ENCODE peak calls at places on chromosomes 2 and 18, in five cellular contexts. One of them, this sample, is unnamed. For H3K4me1, the result is how much of the 10 kb centered on the place peaks cover.

GRCh38 chr2:120401275-120402069 is 55.5 kb downstream of the INHBB start:
- DNase-seq in IMR-90: no peak
- DNase-seq in heart right ventricle: no peak
- DNase-seq in CD8-positive, alpha-beta T cell: no peak
- DNase-seq in MM.1S: no peak
- DNase-seq in this sample: no peak

GRCh38 chr2:239548965-239549595 is 148.3 kb upstream of the HDAC4 start:
- DNase-seq in CD8-positive, alpha-beta T cell: no peak
- DNase-seq in heart right ventricle: no peak
- DNase-seq in MM.1S: peak
- DNase-seq in IMR-90: no peak
- DNase-seq in this sample: peak

GRCh38 chr2:204353823-204354222 is 191.5 kb upstream of the PARD3B start:
- DNase-seq in IMR-90: peak
- DNase-seq in heart right ventricle: no peak
- DNase-seq in MM.1S: no peak
- DNase-seq in CD8-positive, alpha-beta T cell: no peak
- DNase-seq in this sample: no peak

GRCh38 chr2:38771632-38772031 is 6.4 kb upstream of the GEMIN6 start:
- DNase-seq in heart right ventricle: no peak
- DNase-seq in CD8-positive, alpha-beta T cell: no peak
- DNase-seq in MM.1S: no peak
- DNase-seq in IMR-90: peak
- DNase-seq in this sample: no peak

GRCh38 chr2:203782262-203782976 is 76.0 kb downstream of the CD28 start:
- DNase-seq in MM.1S: peak
- DNase-seq in IMR-90: peak
- DNase-seq in heart right ventricle: no peak
- DNase-seq in CD8-positive, alpha-beta T cell: peak
- DNase-seq in this sample: no peak

GRCh38 chr2:128622916-128623620 is 304.4 kb upstream of the HS6ST1 start:
- DNase-seq in heart right ventricle: no peak
- DNase-seq in CD8-positive, alpha-beta T cell: no peak
- DNase-seq in IMR-90: peak
- DNase-seq in MM.1S: no peak
- DNase-seq in this sample: no peak

GRCh38 chr2:1691366-1691765 is 52.9 kb downstream of the PXDN start:
- DNase-seq in CD8-positive, alpha-beta T cell: no peak
- DNase-seq in heart right ventricle: no peak
- DNase-seq in MM.1S: no peak
- DNase-seq in IMR-90: no peak
- DNase-seq in this sample: no peak

GRCh38 chr2:102657770-102658169 is 38.4 kb downstream of the SLC9A2 start:
- DNase-seq in CD8-positive, alpha-beta T cell: no peak
- DNase-seq in MM.1S: no peak
- DNase-seq in IMR-90: no peak
- DNase-seq in heart right ventricle: no peak
- DNase-seq in this sample: no peak

GRCh38 chr2:203225423-203226039 is 13.3 kb upstream of the CYP20A1 start:
- DNase-seq in IMR-90: peak
- DNase-seq in heart right ventricle: no peak
- DNase-seq in CD8-positive, alpha-beta T cell: peak
- DNase-seq in MM.1S: peak
- DNase-seq in this sample: no peak

GRCh38 chr18:63236990-63237389 is 82.6 kb downstream of the BCL2 start:
- DNase-seq in MM.1S: no peak
- DNase-seq in CD8-positive, alpha-beta T cell: no peak
- DNase-seq in IMR-90: no peak
- DNase-seq in heart right ventricle: peak
- DNase-seq in this sample: peak

GRCh38 chr2:237616373-237617304 is 10.7 kb upstream of the LRRFIP1 start:
- DNase-seq in CD8-positive, alpha-beta T cell: no peak
- DNase-seq in heart right ventricle: no peak
- DNase-seq in IMR-90: peak
- DNase-seq in MM.1S: peak
- DNase-seq in this sample: no peak

GRCh38 chr18:59501876-59502221 is 142.8 kb upstream of the LMAN1 start:
- DNase-seq in MM.1S: no peak
- DNase-seq in IMR-90: no peak
- DNase-seq in heart right ventricle: no peak
- DNase-seq in CD8-positive, alpha-beta T cell: no peak
- DNase-seq in this sample: no peak

GRCh38 chr2:36965751-36966369 is 476 bp downstream of the STRN start:
- DNase-seq in heart right ventricle: no peak
- DNase-seq in MM.1S: peak
- DNase-seq in IMR-90: no peak
- DNase-seq in CD8-positive, alpha-beta T cell: peak
- DNase-seq in this sample: peak

GRCh38 chr2:16755377-16755776 is 89.7 kb upstream of the CYRIA start:
- DNase-seq in IMR-90: no peak
- DNase-seq in MM.1S: no peak
- DNase-seq in heart right ventricle: peak
- DNase-seq in CD8-positive, alpha-beta T cell: no peak
- DNase-seq in this sample: no peak

GRCh38 chr2:19902272-19902730 is 518 bp upstream of the TTC32 start:
- DNase-seq in IMR-90: no peak
- DNase-seq in heart right ventricle: no peak
- DNase-seq in MM.1S: no peak
- DNase-seq in CD8-positive, alpha-beta T cell: no peak
- DNase-seq in this sample: no peak

GRCh38 chr18:49893036-49893435 is 79.7 kb upstream of the ACAA2 start:
- DNase-seq in IMR-90: no peak
- DNase-seq in MM.1S: no peak
- DNase-seq in heart right ventricle: no peak
- DNase-seq in CD8-positive, alpha-beta T cell: no peak
- DNase-seq in this sample: no peak

GRCh38 chr18:49892148-49892924 is 79.0 kb upstream of the ACAA2 start:
- DNase-seq in MM.1S: no peak
- DNase-seq in CD8-positive, alpha-beta T cell: no peak
- DNase-seq in heart right ventricle: no peak
- DNase-seq in IMR-90: peak
- DNase-seq in this sample: no peak

GRCh38 chr18:49894827-49895226 is 81.5 kb upstream of the ACAA2 start:
- DNase-seq in IMR-90: no peak
- DNase-seq in CD8-positive, alpha-beta T cell: no peak
- DNase-seq in MM.1S: no peak
- DNase-seq in heart right ventricle: no peak
- DNase-seq in this sample: no peak

GRCh38 chr18:49886891-49887764 is 73.8 kb upstream of the ACAA2 start:
- DNase-seq in IMR-90: no peak
- DNase-seq in heart right ventricle: no peak
- DNase-seq in MM.1S: no peak
- DNase-seq in CD8-positive, alpha-beta T cell: no peak
- DNase-seq in this sample: no peak

DNA sequence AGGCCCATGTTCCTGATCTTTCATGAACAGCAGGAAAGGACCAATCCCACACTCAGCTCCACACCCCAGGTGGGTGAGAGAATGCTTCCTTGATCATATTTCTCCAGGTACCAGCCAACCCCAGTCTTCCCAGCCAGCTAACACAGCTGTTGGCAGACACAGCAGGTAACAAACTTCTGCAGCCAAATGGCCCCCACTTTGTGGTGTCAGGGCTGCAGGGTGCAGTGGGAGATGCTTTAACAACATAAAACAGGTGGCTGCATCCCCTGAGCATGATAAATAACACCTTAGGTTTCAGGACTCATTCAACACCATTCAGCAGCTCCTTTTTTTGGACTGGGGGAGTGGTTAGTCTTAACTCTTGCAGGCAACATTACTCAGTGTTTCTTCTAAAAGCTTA is 76.7 kb upstream of the ACAA2 start:
- DNase-seq in CD8-positive, alpha-beta T cell: no peak
- DNase-seq in IMR-90: no peak
- DNase-seq in heart right ventricle: no peak
- DNase-seq in MM.1S: no peak
- DNase-seq in this sample: no peak
- TF ChIP-seq CTCF in CD8-positive, alpha-beta T cell: no peak
- TF ChIP-seq CTCF in IMR-90: no peak
- TF ChIP-seq CTCF in heart right ventricle: no peak
- TF ChIP-seq CTCF in MM.1S: no peak
- TF ChIP-seq CTCF in this sample: no peak

DNA sequence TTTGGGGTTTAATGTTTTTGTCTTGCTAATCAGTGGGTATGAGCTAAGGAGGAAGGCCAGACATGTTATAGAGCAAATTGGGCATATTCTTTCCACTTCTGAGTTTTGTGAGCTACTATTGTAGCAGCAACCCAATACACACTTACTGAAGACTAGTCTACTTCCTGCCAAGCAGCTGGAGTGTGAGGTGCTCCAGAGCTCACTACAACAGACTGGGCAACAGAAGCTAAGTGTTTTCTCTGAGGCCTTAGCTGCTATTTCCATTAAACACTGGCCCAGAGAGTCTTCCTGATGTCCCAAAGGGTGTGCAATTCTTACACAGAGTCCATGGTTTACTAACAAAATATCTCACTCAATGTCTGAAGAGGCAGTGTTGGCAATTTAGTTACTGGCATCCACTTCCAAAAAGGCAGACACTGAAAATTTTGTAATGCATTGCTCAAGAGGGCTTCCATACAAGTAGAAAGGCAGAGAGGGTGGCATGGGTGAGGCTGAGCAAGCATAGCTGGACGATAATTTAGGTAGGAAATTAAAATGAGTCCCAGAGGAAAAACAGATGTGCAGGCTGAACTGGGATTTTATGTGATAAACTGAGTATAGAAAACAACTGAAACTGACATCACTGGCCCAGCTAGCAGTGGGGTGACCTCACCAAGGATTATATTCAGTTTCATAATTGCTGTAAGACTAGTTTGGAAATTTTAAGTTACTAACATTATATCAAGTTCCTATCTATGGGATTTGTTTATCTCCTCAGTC is 68.6 kb downstream of the ZC3H6 start:
- DNase-seq in CD8-positive, alpha-beta T cell: no peak
- DNase-seq in heart right ventricle: no peak
- DNase-seq in MM.1S: peak
- DNase-seq in IMR-90: peak
- DNase-seq in this sample: no peak
- H3K27ac ChIP-seq in CD8-positive, alpha-beta T cell: no peak
- H3K27ac ChIP-seq in heart right ventricle: no peak
- H3K27ac ChIP-seq in MM.1S: peak
- H3K27ac ChIP-seq in IMR-90: no peak
- H3K27ac ChIP-seq in this sample: no peak

GRCh38 chr2:235737396-235737795 is 243.6 kb downstream of the AGAP1 start:
- DNase-seq in MM.1S: no peak
- DNase-seq in IMR-90: no peak
- DNase-seq in CD8-positive, alpha-beta T cell: no peak
- DNase-seq in heart right ventricle: no peak
- DNase-seq in this sample: no peak

GRCh38 chr2:235739704-235740415 is 246.0 kb downstream of the AGAP1 start:
- DNase-seq in IMR-90: no peak
- DNase-seq in CD8-positive, alpha-beta T cell: no peak
- DNase-seq in MM.1S: no peak
- DNase-seq in heart right ventricle: no peak
- DNase-seq in this sample: no peak

GRCh38 chr2:235734168-235734567 is 240.3 kb downstream of the AGAP1 start:
- DNase-seq in heart right ventricle: no peak
- DNase-seq in CD8-positive, alpha-beta T cell: no peak
- DNase-seq in MM.1S: no peak
- DNase-seq in IMR-90: no peak
- DNase-seq in this sample: no peak

GRCh38 chr2:235737840-235738239 is 244.0 kb downstream of the AGAP1 start:
- DNase-seq in MM.1S: no peak
- DNase-seq in CD8-positive, alpha-beta T cell: no peak
- DNase-seq in IMR-90: no peak
- DNase-seq in heart right ventricle: no peak
- DNase-seq in this sample: peak

GRCh38 chr2:235734700-235735205 is 240.9 kb downstream of the AGAP1 start:
- DNase-seq in IMR-90: no peak
- DNase-seq in MM.1S: no peak
- DNase-seq in heart right ventricle: peak
- DNase-seq in CD8-positive, alpha-beta T cell: no peak
- DNase-seq in this sample: peak
- H3K4me1 ChIP-seq in IMR-90: under half
- H3K4me1 ChIP-seq in MM.1S: under half
- H3K4me1 ChIP-seq in heart right ventricle: under half
- H3K4me1 ChIP-seq in CD8-positive, alpha-beta T cell: under half
- H3K4me1 ChIP-seq in this sample: under half

GRCh38 chr2:78739282-78739681 is 286.2 kb upstream of the REG3G start:
- DNase-seq in heart right ventricle: no peak
- DNase-seq in CD8-positive, alpha-beta T cell: no peak
- DNase-seq in MM.1S: no peak
- DNase-seq in IMR-90: no peak
- DNase-seq in this sample: no peak
- TF ChIP-seq CTCF in heart right ventricle: no peak
- TF ChIP-seq CTCF in CD8-positive, alpha-beta T cell: no peak
- TF ChIP-seq CTCF in MM.1S: no peak
- TF ChIP-seq CTCF in IMR-90: no peak
- TF ChIP-seq CTCF in this sample: no peak

GRCh38 chr18:77107218-77107815 is 25.3 kb downstream of the MBP start:
- DNase-seq in MM.1S: no peak
- DNase-seq in IMR-90: no peak
- DNase-seq in CD8-positive, alpha-beta T cell: no peak
- DNase-seq in heart right ventricle: no peak
- DNase-seq in this sample: no peak
- H3K27ac ChIP-seq in MM.1S: no peak
- H3K27ac ChIP-seq in IMR-90: peak
- H3K27ac ChIP-seq in CD8-positive, alpha-beta T cell: peak
- H3K27ac ChIP-seq in heart right ventricle: peak
- H3K27ac ChIP-seq in this sample: peak

DNA sequence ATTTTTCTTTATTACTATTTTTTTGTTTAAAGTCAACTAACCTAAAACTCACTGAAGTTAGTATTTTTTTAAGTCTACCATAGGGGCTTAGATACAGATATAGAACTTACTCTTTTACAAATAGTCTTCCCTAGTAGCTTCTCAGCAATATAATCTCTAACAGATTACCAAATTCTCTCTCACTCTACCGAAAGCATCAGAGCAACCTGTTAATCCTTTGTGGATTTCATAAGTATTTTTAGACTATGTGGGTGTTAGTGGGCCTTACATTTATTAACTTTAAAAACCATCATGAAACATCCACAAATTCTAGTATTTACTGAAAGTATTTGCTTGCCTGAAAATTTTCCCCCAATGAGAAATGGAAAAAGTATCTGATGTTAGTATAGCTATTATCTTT is 84.6 kb upstream of the TFPI start:
- DNase-seq in IMR-90: no peak
- DNase-seq in heart right ventricle: no peak
- DNase-seq in MM.1S: peak
- DNase-seq in CD8-positive, alpha-beta T cell: no peak
- DNase-seq in this sample: no peak
- H3K4me1 ChIP-seq in IMR-90: under half
- H3K4me1 ChIP-seq in heart right ventricle: under half
- H3K4me1 ChIP-seq in MM.1S: under half
- H3K4me1 ChIP-seq in CD8-positive, alpha-beta T cell: under half
- H3K4me1 ChIP-seq in this sample: under half

DNA sequence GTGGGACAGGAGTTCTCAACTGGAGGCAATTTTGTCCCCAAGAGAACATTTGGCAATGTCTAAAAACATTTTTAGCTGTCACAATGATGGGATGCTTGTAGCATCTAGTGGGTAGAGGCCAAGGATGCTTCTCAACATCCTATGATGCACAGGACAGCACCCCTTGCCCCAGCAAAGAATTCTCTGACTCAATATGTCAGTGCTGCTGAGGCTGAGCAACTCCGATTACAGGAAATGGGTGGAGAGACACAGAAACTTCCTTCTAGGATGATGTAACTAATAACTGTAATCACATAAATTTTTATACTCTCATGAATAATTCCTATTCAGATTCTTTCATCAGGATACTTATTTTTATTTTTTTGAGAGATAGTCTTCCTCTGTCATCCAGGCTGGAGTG is 120.2 kb upstream of the ACAA2 start:
- DNase-seq in CD8-positive, alpha-beta T cell: no peak
- DNase-seq in MM.1S: no peak
- DNase-seq in IMR-90: peak
- DNase-seq in heart right ventricle: no peak
- DNase-seq in this sample: no peak
- TF ChIP-seq CTCF in CD8-positive, alpha-beta T cell: no peak
- TF ChIP-seq CTCF in MM.1S: no peak
- TF ChIP-seq CTCF in IMR-90: no peak
- TF ChIP-seq CTCF in heart right ventricle: no peak
- TF ChIP-seq CTCF in this sample: no peak

This sample was measured in tibial artery.